ENCODE peak calls at places on chromosomes 12 and 14, in eight cellular contexts. X, F, E, M, C, B, O and Q are unnamed samples. For H3K36me3, the result is how much of the 10 kb centered on the place peaks cover.

GRCh38 chr12:22746720-22747119 is 121.7 kb downstream of the ETNK1 start:
- DNase-seq in O (no peak), C (no peak), F (no peak), B (no peak), M (no peak), X (no peak), E (no peak), Q (no peak)

GRCh38 chr14:20848955-20849570 is 42.1 kb upstream of the RNASE3 start:
- DNase-seq in C (no peak), E (no peak), B (no peak), M (no peak), O (no peak), X (no peak), F (peak), Q (peak)

GRCh38 chr12:89507015-89507824 is 17.4 kb downstream of the GALNT4 start:
- DNase-seq in B (no peak), X (no peak), O (no peak), M (no peak), C (no peak), F (peak), E (no peak), Q (no peak)

GRCh38 chr12:127657036-127657435 is 609.9 kb upstream of the TMEM132C start:
- DNase-seq in O (no peak), E (no peak), C (no peak), B (no peak), M (no peak), F (no peak), X (no peak), Q (no peak)

GRCh38 chr12:120774169-120774916 is 48.7 kb downstream of the ACADS start:
- DNase-seq in X (no peak), C (no peak), F (no peak), O (no peak), E (no peak), M (no peak), B (no peak), Q (no peak)

GRCh38 chr12:88472248-88472647 is 108.0 kb downstream of the KITLG start:
- DNase-seq in E (no peak), F (no peak), B (no peak), C (no peak), M (no peak), X (no peak), O (no peak), Q (no peak)

GRCh38 chr12:104958946-104959841 is 1.1 kb upstream of the SLC41A2 start:
- DNase-seq in O (no peak), X (no peak), M (peak), F (no peak), C (no peak), E (no peak), B (no peak), Q (no peak)

GRCh38 chr12:44379827-44380226 is 496.3 kb downstream of the NELL2 start:
- DNase-seq in E (no peak), C (no peak), B (peak), O (no peak), X (no peak), M (peak), F (peak), Q (peak)

GRCh38 chr12:15679146-15679545 is 110.0 kb downstream of the EPS8 start:
- DNase-seq in O (no peak), B (no peak), M (no peak), X (no peak), F (no peak), C (no peak), E (no peak), Q (no peak)

GRCh38 chr12:70741266-70741665 is 104.0 kb upstream of the PTPRB start:
- DNase-seq in F (no peak), B (no peak), M (no peak), E (no peak), X (no peak), C (no peak), O (no peak), Q (no peak)

GRCh38 chr12:42546709-42547108 is 42.8 kb downstream of the PRICKLE1 start:
- DNase-seq in E (no peak), B (no peak), C (no peak), F (no peak), X (no peak), M (no peak), O (no peak), Q (no peak)

GRCh38 chr12:19908825-19909224 is 459.5 kb upstream of the PDE3A start:
- DNase-seq in C (no peak), O (no peak), X (no peak), E (no peak), M (no peak), F (no peak), B (no peak), Q (no peak)

GRCh38 chr12:58967551-58967950 is 47.2 kb upstream of the LRIG3 start:
- DNase-seq in C (no peak), F (no peak), X (no peak), B (no peak), M (peak), E (no peak), O (no peak), Q (no peak)

GRCh38 chr12:52871291-52871961 is 22.6 kb upstream of the KRT78 start:
- DNase-seq in F (no peak), M (no peak), B (no peak), E (peak), X (no peak), O (no peak), C (no peak), Q (no peak)

GRCh38 chr12:5689773-5690172 is 255.3 kb downstream of the ANO2 start:
- DNase-seq in B (no peak), M (no peak), O (no peak), C (no peak), F (no peak), E (no peak), X (no peak), Q (peak)

GRCh38 chr14:92892589-92892988 is 30.4 kb upstream of the CHGA start:
- DNase-seq in O (no peak), C (no peak), E (no peak), M (no peak), B (no peak), F (no peak), X (no peak), Q (no peak)

DNA sequence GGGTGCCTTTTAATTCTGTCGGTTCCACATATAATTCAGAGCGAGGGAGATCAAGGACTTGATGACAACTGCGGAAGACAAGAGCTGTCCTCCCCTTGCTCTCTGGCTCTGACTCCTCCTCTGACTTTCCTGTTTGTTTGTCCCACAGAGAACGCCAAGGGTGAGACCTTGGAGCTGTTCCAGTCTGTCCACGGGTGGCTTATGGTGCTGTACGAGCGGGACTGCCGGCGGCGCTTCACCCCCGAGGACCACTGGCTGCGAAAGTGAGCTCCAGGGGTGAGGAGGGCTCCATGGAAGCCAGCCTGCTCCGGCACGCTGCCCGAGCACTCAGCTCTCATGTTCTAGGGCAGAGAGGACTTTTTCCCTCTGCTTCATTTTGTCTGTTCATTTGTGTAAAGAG is 32.8 kb downstream of the UBE3B start:
- DNase-seq in B (no peak), X (no peak), O (no peak), C (no peak), M (no peak), F (no peak), E (no peak), Q (no peak)
- H3K36me3 ChIP-seq in B (under half), X (half or more), O (under half), C (half or more), M (half or more), F (under half), E (under half), Q (under half)

GRCh38 chr12:46369095-46369473 is 3.5 kb downstream of the SLC38A2 start:
- DNase-seq in B (no peak), C (no peak), X (no peak), E (no peak), O (no peak), M (no peak), F (peak), Q (no peak)
- H3K4me3 ChIP-seq in B (no peak), C (no peak), X (peak), E (peak), O (peak), M (peak), F (peak), Q (no peak)

DNA sequence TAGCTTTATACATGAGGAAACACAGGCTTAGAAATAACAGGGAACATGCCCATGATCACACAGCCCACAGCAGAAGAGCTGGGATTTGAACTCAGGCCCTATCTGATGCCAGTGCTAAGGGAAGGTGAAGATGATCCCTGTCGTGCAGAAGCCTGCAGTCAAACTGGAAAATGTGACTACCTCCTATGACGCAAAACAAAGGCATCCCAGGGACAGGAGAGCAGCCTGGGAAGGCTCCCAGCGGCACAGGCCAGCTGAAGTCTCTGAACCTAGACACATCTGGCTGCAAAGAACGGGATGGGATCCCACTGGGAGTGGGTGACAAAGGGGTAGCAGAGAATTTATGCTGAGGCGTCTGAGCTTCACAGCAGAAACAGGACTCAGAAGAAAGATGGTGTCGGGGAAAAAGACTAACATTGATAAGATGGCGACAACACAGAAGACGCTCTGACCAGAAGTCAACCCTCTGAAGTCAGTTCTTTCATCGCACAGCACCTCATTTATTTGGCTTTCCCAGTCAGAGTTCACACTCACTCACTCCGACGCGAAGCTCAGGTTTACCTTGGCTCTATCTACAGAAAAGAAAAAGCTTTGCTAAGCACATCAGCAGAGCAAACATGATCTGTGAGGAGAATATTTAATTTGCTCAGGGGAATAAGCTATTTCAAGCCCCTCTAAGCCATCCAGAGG is 111.7 kb downstream of the TTC7B start:
- DNase-seq in X (no peak), O (no peak), B (no peak), E (no peak), M (no peak), C (no peak), F (no peak), Q (no peak)
- H3K36me3 ChIP-seq in X (under half), O (under half), B (under half), E (under half), M (under half), C (under half), F (under half), Q (under half)

GRCh38 chr14:100012928-100013327 is 52.3 kb upstream of the EVL start:
- DNase-seq in E (no peak), M (no peak), C (no peak), X (no peak), F (no peak), O (no peak), B (no peak), Q (no peak)

GRCh38 chr14:100017578-100017977 is 47.6 kb upstream of the EVL start:
- DNase-seq in C (no peak), M (no peak), X (no peak), O (no peak), E (no peak), F (no peak), B (no peak), Q (no peak)

GRCh38 chr14:100018054-100018453 is 47.2 kb upstream of the EVL start:
- DNase-seq in O (no peak), E (no peak), X (no peak), C (no peak), M (no peak), B (no peak), F (no peak), Q (no peak)

GRCh38 chr14:100012478-100012925 is 52.7 kb upstream of the EVL start:
- DNase-seq in B (no peak), E (no peak), X (no peak), O (no peak), F (no peak), C (no peak), M (no peak), Q (no peak)

DNA sequence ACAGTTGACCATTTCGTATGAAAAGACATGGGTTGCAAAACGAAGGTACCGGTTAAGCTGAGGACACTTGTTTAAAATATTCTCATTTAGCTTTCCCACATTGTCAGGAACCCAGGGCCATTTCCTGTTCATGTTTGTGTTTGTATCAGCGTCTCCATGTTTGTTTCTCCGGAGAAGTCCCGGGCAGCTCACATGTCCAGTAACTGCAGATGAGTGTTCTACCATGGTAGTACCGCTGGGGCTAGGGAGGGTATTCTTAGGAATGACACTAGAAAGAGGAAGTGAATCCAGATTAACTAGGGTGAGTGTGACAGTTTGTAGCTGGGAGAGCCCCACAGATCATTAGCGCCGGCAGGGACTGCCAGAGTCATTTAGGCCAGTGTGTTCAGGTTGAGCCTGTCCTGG is 50.0 kb upstream of the EVL start:
- DNase-seq in X (no peak), O (peak), M (no peak), C (no peak), E (no peak), B (no peak), F (no peak), Q (no peak)
- H3K4me3 ChIP-seq in X (no peak), O (no peak), M (no peak), C (no peak), E (no peak), B (no peak), F (no peak), Q (no peak)

GRCh38 chr14:59912443-59912842 is 7.5 kb upstream of the LRRC9 start:
- DNase-seq in C (no peak), F (no peak), B (no peak), M (no peak), O (no peak), E (no peak), X (no peak), Q (no peak)

GRCh38 chr14:59918824-59919581 is 941 bp upstream of the LRRC9 start:
- DNase-seq in F (peak), M (peak), E (no peak), X (peak), O (no peak), B (peak), C (peak), Q (peak)

GRCh38 chr14:59913187-59913586 is 6.8 kb upstream of the LRRC9 start:
- DNase-seq in B (no peak), F (no peak), E (no peak), O (no peak), M (no peak), X (no peak), C (no peak), Q (no peak)
- H3K36me3 ChIP-seq in B (under half), F (under half), E (under half), O (under half), M (under half), X (under half), C (under half), Q (under half)

GRCh38 chr12:117069926-117070900 is 29.0 kb downstream of the TESC start:
- DNase-seq in B (no peak), O (no peak), C (no peak), E (peak), M (no peak), X (peak), F (peak), Q (peak)
- H3K4me3 ChIP-seq in B (no peak), O (no peak), C (no peak), E (no peak), M (no peak), X (no peak), F (no peak), Q (no peak)

GRCh38 chr14:103696027-103696402 is 19.2 kb downstream of the XRCC3 start:
- DNase-seq in M (no peak), E (peak), B (no peak), O (no peak), C (no peak), X (peak), F (no peak), Q (no peak)

GRCh38 chr14:103696466-103697071 is 18.7 kb downstream of the XRCC3 start:
- DNase-seq in M (no peak), C (no peak), B (no peak), O (no peak), E (peak), F (no peak), X (peak), Q (peak)

GRCh38 chr14:103697196-103697595 is 18.1 kb downstream of the XRCC3 start:
- DNase-seq in O (no peak), B (no peak), X (no peak), F (no peak), M (no peak), E (peak), C (no peak), Q (no peak)

GRCh38 chr14:103694572-103695026 is 20.7 kb downstream of the XRCC3 start:
- DNase-seq in O (no peak), X (peak), E (peak), B (no peak), F (no peak), C (no peak), M (no peak), Q (peak)

GRCh38 chr14:103695331-103696026 is 19.8 kb downstream of the XRCC3 start:
- DNase-seq in M (no peak), X (peak), O (no peak), E (peak), C (no peak), B (no peak), F (no peak), Q (peak)
- H3K36me3 ChIP-seq in M (under half), X (half or more), O (under half), E (under half), C (under half), B (half or more), F (under half), Q (under half)

GRCh38 chr12:8491848-8492530 is 21.3 kb upstream of the CLEC4D start:
- DNase-seq in X (no peak), M (no peak), B (no peak), E (no peak), F (no peak), O (no peak), C (no peak), Q (no peak)

GRCh38 chr12:8493084-8493483 is 20.2 kb upstream of the CLEC4D start:
- DNase-seq in B (no peak), M (no peak), X (no peak), C (peak), E (no peak), F (no peak), O (peak), Q (no peak)
- H3K4me3 ChIP-seq in B (no peak), M (no peak), X (no peak), C (no peak), E (no peak), F (no peak), O (no peak), Q (no peak)

GRCh38 chr14:96085369-96085768 is 46.2 kb downstream of the C14orf132 start:
- DNase-seq in C (no peak), F (no peak), E (peak), O (no peak), M (no peak), X (no peak), B (no peak), Q (no peak)
- H3K36me3 ChIP-seq in C (under half), F (under half), E (under half), O (under half), M (under half), X (under half), B (under half), Q (under half)

DNA sequence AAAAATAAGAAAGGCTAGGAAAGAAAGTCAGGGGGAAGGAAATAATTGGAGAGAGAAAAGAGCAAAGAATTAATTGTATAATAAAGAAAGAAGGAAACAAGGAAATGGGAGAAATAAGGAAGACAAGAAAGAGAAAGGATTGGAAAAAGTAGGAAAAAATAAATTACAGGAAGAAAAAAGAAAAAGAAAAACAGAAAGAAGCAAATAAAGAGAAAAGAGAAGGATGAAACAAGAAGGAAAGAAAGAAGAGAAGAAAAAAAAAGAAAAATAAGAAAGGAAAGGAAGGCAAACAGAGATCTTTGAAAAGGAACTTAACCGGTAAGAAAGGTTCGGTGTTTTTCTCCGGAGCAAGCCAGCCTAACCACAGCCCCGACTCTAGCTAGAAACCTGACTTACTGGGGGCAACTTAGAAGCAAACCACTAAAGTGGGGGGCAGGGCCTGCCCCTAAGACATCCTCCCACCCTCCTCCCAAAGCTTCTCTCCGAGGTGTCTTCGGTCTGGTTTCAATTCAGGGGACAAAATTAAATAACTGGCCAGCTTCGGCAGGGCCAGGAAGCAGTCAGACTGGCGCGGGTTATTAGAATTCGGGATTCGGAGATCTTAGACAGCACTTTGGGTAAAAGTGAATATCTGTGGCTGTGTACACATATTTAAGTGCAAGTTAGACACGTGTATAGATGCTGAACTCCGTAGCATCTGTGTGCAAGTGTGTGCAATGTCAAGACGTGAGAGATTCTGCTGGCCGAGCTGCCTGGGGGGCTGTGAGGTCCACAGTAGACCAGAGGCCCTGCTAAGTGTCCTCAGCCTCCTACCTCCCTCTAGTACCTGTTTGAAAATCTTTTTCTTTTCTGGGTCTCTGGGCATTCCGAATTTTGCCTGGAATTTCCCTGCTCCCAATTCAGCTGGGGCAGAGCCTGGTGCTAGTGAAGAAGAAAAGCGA is 4.2 kb upstream of the HOXC10 start:
- DNase-seq in E (no peak), C (no peak), M (no peak), O (no peak), X (no peak), B (no peak), F (no peak), Q (no peak)
- H3K4me3 ChIP-seq in E (no peak), C (no peak), M (no peak), O (no peak), X (no peak), B (no peak), F (no peak), Q (no peak)